ENCODE peak calls at places on chromosomes 7 and 10, in four cellular contexts. One of them, this sample, is unnamed.

GRCh38 chr10:111874586-111874985 is 309.0 kb downstream of the GPAM start:
- DNase-seq in GM12878: no peak
- DNase-seq in K562: no peak
- DNase-seq in HepG2: no peak
- DNase-seq in this sample: no peak

GRCh38 chr7:66050990-66051424 is 24.6 kb upstream of the ASL start:
- DNase-seq in K562: no peak
- DNase-seq in GM12878: no peak
- DNase-seq in HepG2: peak
- DNase-seq in this sample: peak

GRCh38 chr10:132459252-132460028 is 62.4 kb downstream of the PWWP2B start:
- DNase-seq in HepG2: peak
- DNase-seq in GM12878: no peak
- DNase-seq in K562: no peak
- DNase-seq in this sample: no peak

GRCh38 chr10:48390933-48391845 is 84.7 kb downstream of the MAPK8 start:
- DNase-seq in K562: no peak
- DNase-seq in GM12878: peak
- DNase-seq in HepG2: no peak
- DNase-seq in this sample: no peak

GRCh38 chr7:44484482-44485313 is 5.8 kb downstream of the NUDCD3 start:
- DNase-seq in HepG2: no peak
- DNase-seq in GM12878: no peak
- DNase-seq in K562: no peak
- DNase-seq in this sample: no peak

GRCh38 chr7:138666385-138666784 is 34.8 kb downstream of the SVOPL start:
- DNase-seq in HepG2: peak
- DNase-seq in K562: no peak
- DNase-seq in GM12878: no peak
- DNase-seq in this sample: no peak

GRCh38 chr10:105950410-105950809 is 1214.1 kb downstream of the SORCS1 start:
- DNase-seq in GM12878: peak
- DNase-seq in HepG2: peak
- DNase-seq in K562: peak
- DNase-seq in this sample: peak

GRCh38 chr7:142811154-142811737 is 40.5 kb downstream of the PRSS2 start:
- DNase-seq in GM12878: no peak
- DNase-seq in HepG2: peak
- DNase-seq in K562: peak
- DNase-seq in this sample: peak

GRCh38 chr7:75869776-75870379 is 9.0 kb upstream of the RHBDD2 start:
- DNase-seq in GM12878: no peak
- DNase-seq in HepG2: no peak
- DNase-seq in K562: no peak
- DNase-seq in this sample: no peak

GRCh38 chr10:116765549-116766162 is 23.3 kb upstream of the HSPA12A start:
- DNase-seq in K562: peak
- DNase-seq in GM12878: no peak
- DNase-seq in HepG2: no peak
- DNase-seq in this sample: no peak

GRCh38 chr7:44222074-44222473 is 21.3 kb downstream of the YKT6 start:
- DNase-seq in GM12878: no peak
- DNase-seq in K562: no peak
- DNase-seq in HepG2: no peak
- DNase-seq in this sample: no peak

GRCh38 chr10:127006453-127006852 is 101.2 kb downstream of the DOCK1 start:
- DNase-seq in K562: no peak
- DNase-seq in GM12878: no peak
- DNase-seq in HepG2: no peak
- DNase-seq in this sample: no peak

GRCh38 chr7:24700446-24701044 is 56.7 kb downstream of the GSDME start:
- DNase-seq in K562: no peak
- DNase-seq in HepG2: no peak
- DNase-seq in GM12878: no peak
- DNase-seq in this sample: no peak

GRCh38 chr10:12675171-12675570 is 325.8 kb downstream of the CAMK1D start:
- DNase-seq in GM12878: no peak
- DNase-seq in HepG2: no peak
- DNase-seq in K562: no peak
- DNase-seq in this sample: no peak

GRCh38 chr7:121107923-121108498 is 119.5 kb downstream of the CPED1 start:
- DNase-seq in HepG2: peak
- DNase-seq in K562: peak
- DNase-seq in GM12878: peak
- DNase-seq in this sample: peak

GRCh38 chr7:319267-319661 is 29.3 kb downstream of the FOXL3 start:
- DNase-seq in GM12878: no peak
- DNase-seq in K562: no peak
- DNase-seq in HepG2: no peak
- DNase-seq in this sample: no peak

GRCh38 chr7:36490335-36490940 is 100.8 kb downstream of the ANLN start:
- DNase-seq in K562: no peak
- DNase-seq in HepG2: no peak
- DNase-seq in GM12878: no peak
- DNase-seq in this sample: no peak

GRCh38 chr7:30501264-30501663 is 3.4 kb downstream of the GGCT start:
- DNase-seq in K562: no peak
- DNase-seq in GM12878: no peak
- DNase-seq in HepG2: no peak
- DNase-seq in this sample: no peak

GRCh38 chr7:141484907-141485306 is 66.3 kb upstream of the AGK start:
- DNase-seq in HepG2: no peak
- DNase-seq in GM12878: no peak
- DNase-seq in K562: no peak
- DNase-seq in this sample: no peak

GRCh38 chr7:157568071-157568784 is 231.4 kb downstream of the DNAJB6 start:
- DNase-seq in K562: no peak
- DNase-seq in GM12878: no peak
- DNase-seq in HepG2: no peak
- DNase-seq in this sample: no peak

GRCh38 chr7:131298608-131298992 is 29.1 kb upstream of the MKLN1 start:
- DNase-seq in K562: no peak
- DNase-seq in GM12878: no peak
- DNase-seq in HepG2: no peak
- DNase-seq in this sample: no peak

GRCh38 chr7:54814401-54814800 is 55.4 kb upstream of the SEC61G start:
- DNase-seq in GM12878: no peak
- DNase-seq in K562: no peak
- DNase-seq in HepG2: no peak
- DNase-seq in this sample: peak

GRCh38 chr10:29530112-29530976 is 104.4 kb downstream of the SVIL start:
- DNase-seq in HepG2: no peak
- DNase-seq in GM12878: no peak
- DNase-seq in K562: no peak
- DNase-seq in this sample: peak

GRCh38 chr10:42574336-42574735 is 64.0 kb downstream of the ZNF33B start:
- DNase-seq in HepG2: no peak
- DNase-seq in K562: no peak
- DNase-seq in GM12878: no peak
- DNase-seq in this sample: no peak

GRCh38 chr7:35024298-35024697 is 13.0 kb downstream of the DPY19L1 start:
- DNase-seq in K562: no peak
- DNase-seq in GM12878: no peak
- DNase-seq in HepG2: no peak
- DNase-seq in this sample: no peak

DNA sequence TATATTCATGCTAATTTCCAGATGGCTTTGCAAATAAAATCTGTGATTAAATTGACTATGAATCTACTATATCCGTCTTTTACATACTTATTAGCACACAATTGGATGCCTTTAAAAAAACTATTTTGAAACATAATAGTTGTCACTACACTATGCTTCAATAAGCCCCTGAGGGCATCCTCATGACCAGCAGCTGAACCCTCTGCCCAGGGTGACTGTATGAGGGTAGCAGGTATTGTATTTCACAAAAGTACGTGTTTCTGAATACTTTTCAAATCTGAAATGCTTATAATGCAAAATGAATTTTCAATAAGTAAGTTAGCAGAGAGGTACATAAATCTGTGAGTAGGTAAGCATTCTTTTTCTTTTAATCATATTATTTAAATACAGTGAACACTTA is 97.3 kb downstream of the DNAH11 start:
- DNase-seq in K562: no peak
- DNase-seq in GM12878: no peak
- DNase-seq in HepG2: no peak
- DNase-seq in this sample: no peak
- TF ChIP-seq CHD4 in K562: no peak
- TF ChIP-seq CHD4 in GM12878: no peak
- TF ChIP-seq CHD4 in HepG2: no peak
- TF ChIP-seq CHD4 in this sample: no peak

GRCh38 chr7:99021941-99022560 is 121.9 kb downstream of the SMURF1 start:
- DNase-seq in HepG2: no peak
- DNase-seq in K562: no peak
- DNase-seq in GM12878: no peak
- DNase-seq in this sample: no peak

GRCh38 chr7:99027841-99028240 is 116.1 kb downstream of the SMURF1 start:
- DNase-seq in HepG2: no peak
- DNase-seq in GM12878: no peak
- DNase-seq in K562: no peak
- DNase-seq in this sample: no peak

GRCh38 chr7:99020413-99020715 is 123.5 kb downstream of the SMURF1 start:
- DNase-seq in GM12878: no peak
- DNase-seq in HepG2: no peak
- DNase-seq in K562: no peak
- DNase-seq in this sample: no peak

GRCh38 chr7:99027241-99027640 is 116.7 kb downstream of the SMURF1 start:
- DNase-seq in HepG2: no peak
- DNase-seq in GM12878: no peak
- DNase-seq in K562: no peak
- DNase-seq in this sample: no peak

DNA sequence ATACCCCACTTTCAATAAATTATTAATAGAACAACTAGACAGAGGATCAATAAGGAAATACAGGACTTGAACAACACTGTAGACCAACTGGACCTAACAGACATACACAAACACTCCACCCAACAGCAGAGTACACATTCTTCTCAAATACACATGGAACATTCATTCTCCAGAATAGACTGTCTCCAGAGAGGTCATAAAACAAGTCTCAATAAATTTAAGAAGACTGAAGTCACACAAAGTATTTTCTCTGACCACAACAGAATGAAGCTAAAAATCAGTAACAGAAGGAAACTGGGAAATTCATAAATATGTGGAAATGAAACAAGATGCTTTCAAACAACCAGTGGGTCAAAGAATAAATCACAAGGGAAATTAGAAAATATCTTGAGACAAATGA is 119.8 kb downstream of the SMURF1 start:
- DNase-seq in HepG2: no peak
- DNase-seq in GM12878: no peak
- DNase-seq in K562: no peak
- DNase-seq in this sample: no peak
- TF ChIP-seq CHD2 in HepG2: no peak
- TF ChIP-seq CHD2 in GM12878: no peak
- TF ChIP-seq CHD2 in K562: no peak
- TF ChIP-seq CHD2 in this sample: no peak

GRCh38 chr7:13021971-13022370 is 334.5 kb downstream of the ARL4A start:
- DNase-seq in GM12878: no peak
- DNase-seq in K562: no peak
- DNase-seq in HepG2: no peak
- DNase-seq in this sample: no peak

GRCh38 chr7:13021566-13021965 is 334.1 kb downstream of the ARL4A start:
- DNase-seq in K562: no peak
- DNase-seq in HepG2: peak
- DNase-seq in GM12878: no peak
- DNase-seq in this sample: no peak

GRCh38 chr7:13028731-13029099 is 341.3 kb downstream of the ARL4A start:
- DNase-seq in HepG2: no peak
- DNase-seq in K562: no peak
- DNase-seq in GM12878: no peak
- DNase-seq in this sample: no peak

GRCh38 chr7:13028036-13028730 is 340.8 kb downstream of the ARL4A start:
- DNase-seq in HepG2: no peak
- DNase-seq in GM12878: no peak
- DNase-seq in K562: no peak
- DNase-seq in this sample: no peak

DNA sequence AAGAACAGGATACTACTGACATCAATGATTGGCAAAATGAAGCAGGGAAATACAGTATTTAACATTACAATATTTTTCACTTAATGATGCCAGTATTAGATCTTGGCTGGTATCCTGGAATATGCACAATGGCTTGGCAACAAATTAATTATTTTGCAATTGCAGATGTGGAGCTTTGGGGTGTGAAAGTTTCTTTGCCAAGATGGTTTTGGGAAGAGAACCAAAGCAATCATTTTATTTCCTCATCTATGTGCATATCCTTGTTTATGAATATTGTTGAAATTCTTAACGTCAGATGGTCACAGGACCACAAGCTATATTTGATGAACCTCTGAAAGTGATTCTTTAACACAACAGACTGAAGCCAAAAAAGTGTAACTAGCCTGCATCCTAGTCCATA is 336.9 kb downstream of the ARL4A start:
- DNase-seq in HepG2: no peak
- DNase-seq in GM12878: no peak
- DNase-seq in K562: no peak
- DNase-seq in this sample: no peak
- TF ChIP-seq BHLHE40 in HepG2: no peak
- TF ChIP-seq BHLHE40 in GM12878: no peak
- TF ChIP-seq BHLHE40 in K562: no peak
- TF ChIP-seq BHLHE40 in this sample: no peak

GRCh38 chr10:13984647-13985155 is 346.0 kb downstream of the FRMD4A start:
- DNase-seq in HepG2: no peak
- DNase-seq in GM12878: no peak
- DNase-seq in K562: no peak
- DNase-seq in this sample: peak
- TF ChIP-seq CHD4 in HepG2: no peak
- TF ChIP-seq CHD4 in GM12878: no peak
- TF ChIP-seq CHD4 in K562: no peak
- TF ChIP-seq CHD4 in this sample: no peak